ENCODE peak calls at places on chromosomes 16 and 17, in seven cellular contexts. W is skeletal muscle cell; D is fibroblast of lung; S is EL; C is stimulated activated CD8-positive, alpha-beta memory T cell treated with anti-CD3 and anti-CD28 coated beads, Interleukin-12 subunit alpha, Interleukin-12 subunit beta, amount 100 ng/mL, for 1 hour; X is NCI-H1417; G is PC-3. Y is an unnamed sample.
A peak's percentile ranks its signal among the peaks of the same experiment; 100 is the strongest.

GRCh38 chr17:4014148-4014927 is 50.1 kb upstream of the ATP2A3 start:
- DNase-seq in D (no peak), S (no peak), W (no peak), G (no peak), X (no peak), C (no peak), Y (no peak)

GRCh38 chr17:60481604-60482003 is 44.4 kb downstream of the APPBP2 start:
- DNase-seq in S (no peak), W (no peak), C (no peak), X (no peak), D (no peak), G (no peak), Y (no peak)

GRCh38 chr17:45648642-45649041 is 135.5 kb upstream of the CRHR1 start:
- DNase-seq in D (no peak), G (no peak), C (no peak), S (no peak), W (no peak), X (no peak), Y (no peak)

GRCh38 chr17:43962479-43962878 is 8.7 kb upstream of the PYY start:
- DNase-seq in S (no peak), D (no peak), C (no peak), W (no peak), X (no peak), G (no peak), Y (no peak)

GRCh38 chr17:41697122-41697962 is 8.7 kb downstream of the EIF1 start:
- DNase-seq in W (no peak), X (no peak), G (no peak), C (no peak), D (peak; percentile 91), S (peak; percentile 31), Y (no peak)

GRCh38 chr16:8751481-8752311 is 45.7 kb downstream of the TMEM186 start:
- DNase-seq in D (peak; percentile 42), W (peak; percentile 26), G (peak; percentile 51), X (no peak), S (peak; percentile 78), C (no peak), Y (no peak)

GRCh38 chr17:78747479-78747878 is 34.6 kb downstream of the CYTH1 start:
- DNase-seq in C (no peak), S (no peak), X (no peak), G (no peak), W (no peak), D (no peak), Y (no peak)

GRCh38 chr17:11935734-11936406 is 61.4 kb downstream of the ZNF18 start:
- DNase-seq in X (peak; percentile 1), G (peak; percentile 92), C (no peak), D (peak; percentile 54), S (peak; percentile 49), W (no peak), Y (no peak)

GRCh38 chr17:20955437-20956323 is 87.1 kb downstream of the USP22 start:
- DNase-seq in D (peak; percentile 47), W (peak; percentile 60), G (peak; percentile 76), C (no peak), X (no peak), S (peak; percentile 19), Y (no peak)

GRCh38 chr16:8782673-8783072 is 14.8 kb downstream of the TMEM186 start:
- DNase-seq in W (no peak), C (no peak), S (no peak), X (no peak), D (no peak), G (no peak), Y (no peak)

GRCh38 chr17:10077561-10078299 is 120.7 kb downstream of the GAS7 start:
- DNase-seq in C (no peak), X (no peak), G (no peak), W (no peak), D (no peak), S (no peak), Y (no peak)

GRCh38 chr16:5480796-5481195 is 383.2 kb upstream of the EEF2KMT start:
- DNase-seq in D (no peak), S (no peak), W (no peak), C (no peak), G (no peak), X (no peak), Y (no peak)

GRCh38 chr17:27340990-27341595 is 47.2 kb downstream of the WSB1 start:
- DNase-seq in X (no peak), D (no peak), C (no peak), S (no peak), W (no peak), G (no peak), Y (no peak)

GRCh38 chr16:55498101-55498500 is 10.8 kb upstream of the LPCAT2 start:
- DNase-seq in W (no peak), S (no peak), G (no peak), D (no peak), X (no peak), C (no peak), Y (no peak)

GRCh38 chr17:2232244-2232638 is 71.3 kb downstream of the SMG6 start:
- DNase-seq in X (no peak), G (no peak), D (peak; percentile 60), C (no peak), W (peak; percentile 73), S (peak; percentile 95), Y (no peak)

GRCh38 chr16:66416981-66417700 is 10.0 kb upstream of the BEAN1 start:
- DNase-seq in S (peak; percentile 65), G (peak; percentile 59), X (no peak), W (peak; percentile 47), D (no peak), C (no peak), Y (no peak)

GRCh38 chr16:89410794-89411309 is 79.5 kb downstream of the ANKRD11 start:
- DNase-seq in W (peak; percentile 84), D (peak; percentile 93), S (peak; percentile 70), G (no peak), C (no peak), X (no peak), Y (no peak)

GRCh38 chr16:28931801-28932225 is at the start of gene CD19:
- DNase-seq in X (no peak), C (no peak), G (no peak), S (no peak), D (no peak), W (no peak), Y (peak; percentile 60)

GRCh38 chr17:80109713-80110446 is 8.5 kb downstream of the GAA start:
- DNase-seq in G (no peak), S (no peak), C (no peak), D (no peak), X (peak; percentile 72), W (no peak), Y (no peak)

GRCh38 chr16:10514369-10515055 is 65.9 kb downstream of the EMP2 start:
- DNase-seq in C (no peak), S (peak; percentile 51), W (peak; percentile 24), G (peak; percentile 69), D (peak; percentile 85), X (peak; percentile 25), Y (no peak)

GRCh38 chr17:74744349-74744713 is 4.1 kb upstream of the NHERF1 start:
- DNase-seq in W (no peak), S (no peak), C (no peak), D (no peak), G (no peak), X (no peak), Y (no peak)